ENCODE peak calls at places on chromosomes 12 and 14, in four cellular contexts. A is IMR-90, T is transverse colon, W is tibial nerve. Z is an unnamed sample.

GRCh38 chr14:76329951-76330350 is 46.0 kb upstream of the ESRRB start:
- DNase-seq in A (no peak), T (no peak), W (no peak), Z (no peak)

GRCh38 chr12:71636704-71637115 is 26.9 kb downstream of the ZFC3H1 start:
- DNase-seq in A (peak), T (no peak), W (no peak), Z (no peak)

GRCh38 chr14:73238262-73238852 is 1.1 kb downstream of the PAPLN start:
- DNase-seq in A (peak), T (no peak), W (no peak), Z (no peak)

GRCh38 chr12:112979281-112979680 is 962 bp downstream of the OAS2 start:
- DNase-seq in A (no peak), T (peak), W (no peak), Z (no peak)

GRCh38 chr12:65556676-65557424 is 267.4 kb upstream of the HMGA2 start:
- DNase-seq in A (peak), T (peak), W (peak), Z (peak)

GRCh38 chr14:28770574-28770973 is 4.0 kb downstream of the FOXG1 start:
- DNase-seq in A (no peak), T (no peak), W (no peak), Z (no peak)

GRCh38 chr12:6825398-6826124 is 2.6 kb upstream of the P3H3 start:
- DNase-seq in A (peak), T (peak), W (peak), Z (peak)

GRCh38 chr14:102525213-102526143 is 15.9 kb upstream of the ANKRD9 start:
- DNase-seq in A (peak), T (peak), W (peak), Z (peak)

GRCh38 chr14:22412936-22413411 is 176.1 kb downstream of the DAD1 start:
- DNase-seq in A (no peak), T (no peak), W (no peak), Z (no peak)

GRCh38 chr12:71223139-71223538 is 65.3 kb upstream of the TSPAN8 start:
- DNase-seq in A (no peak), T (no peak), W (no peak), Z (no peak)

GRCh38 chr12:22459872-22460490 is 84.4 kb downstream of the C2CD5 start:
- DNase-seq in A (peak), T (no peak), W (peak), Z (no peak)

GRCh38 chr12:60290532-60290931 is 694.7 kb downstream of the SLC16A7 start:
- DNase-seq in A (no peak), T (no peak), W (no peak), Z (no peak)

GRCh38 chr14:74645735-74646134 is 33.7 kb upstream of the LTBP2 start:
- DNase-seq in A (no peak), T (no peak), W (no peak), Z (no peak)

GRCh38 chr14:100290607-100291304 is 15.5 kb downstream of the SLC25A29 start:
- DNase-seq in A (no peak), T (no peak), W (no peak), Z (no peak)

GRCh38 chr12:53344487-53344823 is 8.3 kb upstream of the SP7 start:
- DNase-seq in A (no peak), T (no peak), W (no peak), Z (no peak)

GRCh38 chr12:11630046-11630706 is 19.3 kb upstream of the ETV6 start:
- DNase-seq in A (no peak), T (no peak), W (no peak), Z (no peak)

GRCh38 chr12:45232771-45233372 is 17.0 kb downstream of the ANO6 start:
- DNase-seq in A (peak), T (no peak), W (no peak), Z (no peak)

GRCh38 chr14:78737116-78737515 is 566.9 kb downstream of the NRXN3 start:
- DNase-seq in A (no peak), T (no peak), W (no peak), Z (no peak)

GRCh38 chr12:29234552-29234951 is 85.5 kb downstream of the FAR2 start:
- DNase-seq in A (no peak), T (no peak), W (no peak), Z (no peak)

GRCh38 chr14:28596336-28596735 is 170.3 kb upstream of the FOXG1 start:
- DNase-seq in A (no peak), T (no peak), W (no peak), Z (no peak)

GRCh38 chr12:80472912-80473500 is 29.0 kb downstream of the PTPRQ start:
- DNase-seq in A (peak), T (no peak), W (no peak), Z (no peak)

GRCh38 chr14:73610692-73611091 is 1.6 kb upstream of the ACOT6 start:
- DNase-seq in A (peak), T (no peak), W (no peak), Z (peak)

GRCh38 chr14:42736408-42736807 is 1129.7 kb downstream of the LRFN5 start:
- DNase-seq in A (no peak), T (no peak), W (no peak), Z (no peak)

GRCh38 chr12:130116791-130117190 is 45.5 kb upstream of the FZD10 start:
- DNase-seq in A (no peak), T (no peak), W (no peak), Z (no peak)

GRCh38 chr14:32657081-32657480 is 281.6 kb upstream of the NPAS3 start:
- DNase-seq in A (peak), T (peak), W (peak), Z (no peak)

GRCh38 chr14:68598621-68599447 is 194.0 kb downstream of the ZFP36L1 start:
- DNase-seq in A (peak), T (peak), W (peak), Z (peak)

GRCh38 chr14:102015045-102015685 is 50.8 kb downstream of the DYNC1H1 start:
- DNase-seq in A (peak), T (no peak), W (no peak), Z (no peak)

GRCh38 chr14:57833304-57833703 is 32.6 kb downstream of the SLC35F4 start:
- DNase-seq in A (peak), T (no peak), W (peak), Z (no peak)

GRCh38 chr12:52975820-52976573 is 27.1 kb downstream of the KRT18 start:
- DNase-seq in A (peak), T (peak), W (no peak), Z (no peak)

GRCh38 chr14:97179573-97179972 is 382.4 kb downstream of the VRK1 start:
- DNase-seq in A (no peak), T (no peak), W (no peak), Z (no peak)

GRCh38 chr12:112466011-112466422 is 47.3 kb downstream of the PTPN11 start:
- DNase-seq in A (no peak), T (no peak), W (no peak), Z (no peak)

GRCh38 chr14:23528555-23528954 is 23.0 kb downstream of the ZFHX2 start:
- DNase-seq in A (no peak), T (no peak), W (no peak), Z (no peak)

GRCh38 chr12:90366286-90366685 is 588.7 kb downstream of the CCER1 start:
- DNase-seq in A (peak), T (no peak), W (no peak), Z (no peak)

GRCh38 chr14:24171422-24172260 is at the start of gene REC8:
- DNase-seq in A (no peak), T (peak), W (peak), Z (peak)

GRCh38 chr14:104697892-104698583 is 8.6 kb downstream of the INF2 start:
- DNase-seq in A (no peak), T (no peak), W (no peak), Z (peak)

GRCh38 chr12:66965613-66966012 is 286.7 kb upstream of the GRIP1 start:
- DNase-seq in A (no peak), T (no peak), W (no peak), Z (no peak)

DNA sequence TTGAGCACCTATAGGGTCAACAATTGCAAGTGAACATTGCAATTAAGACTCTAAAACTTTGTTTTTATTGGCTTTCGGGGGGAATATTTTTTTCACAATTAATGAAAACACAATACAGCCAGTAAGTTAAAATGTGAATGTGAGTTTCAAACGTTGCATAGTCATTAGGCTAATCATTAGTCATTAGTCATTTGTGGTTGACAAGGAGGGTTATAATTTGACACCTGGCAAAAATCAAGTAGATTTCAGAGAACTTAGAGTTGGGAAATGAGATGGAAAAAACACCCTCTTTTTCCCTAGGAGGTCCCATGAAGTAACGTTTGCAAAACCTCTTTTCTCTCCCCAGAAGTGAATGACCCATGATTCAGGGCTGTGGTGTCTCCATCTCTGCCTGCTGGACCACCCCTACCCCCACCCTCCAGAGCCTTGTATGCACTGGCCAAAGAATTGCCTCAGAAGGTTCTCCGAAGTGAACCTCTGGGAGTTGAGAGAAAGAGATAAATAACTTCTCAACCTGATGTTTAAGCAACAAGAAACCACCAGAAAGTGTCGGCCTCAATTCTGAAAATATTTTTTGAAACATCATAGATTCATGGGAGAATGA is 196.3 kb downstream of the PAX9 start:
- DNase-seq in A (no peak), T (no peak), W (peak), Z (no peak)
- H3K27ac ChIP-seq in A (no peak), T (no peak), W (no peak), Z (no peak)

GRCh38 chr14:85584481-85584880 is 54.5 kb downstream of the FLRT2 start:
- DNase-seq in A (no peak), T (no peak), W (no peak), Z (no peak)

GRCh38 chr14:85583311-85583710 is 53.4 kb downstream of the FLRT2 start:
- DNase-seq in A (no peak), T (no peak), W (no peak), Z (no peak)

GRCh38 chr14:85590784-85591183 is 60.8 kb downstream of the FLRT2 start:
- DNase-seq in A (peak), T (no peak), W (no peak), Z (no peak)

DNA sequence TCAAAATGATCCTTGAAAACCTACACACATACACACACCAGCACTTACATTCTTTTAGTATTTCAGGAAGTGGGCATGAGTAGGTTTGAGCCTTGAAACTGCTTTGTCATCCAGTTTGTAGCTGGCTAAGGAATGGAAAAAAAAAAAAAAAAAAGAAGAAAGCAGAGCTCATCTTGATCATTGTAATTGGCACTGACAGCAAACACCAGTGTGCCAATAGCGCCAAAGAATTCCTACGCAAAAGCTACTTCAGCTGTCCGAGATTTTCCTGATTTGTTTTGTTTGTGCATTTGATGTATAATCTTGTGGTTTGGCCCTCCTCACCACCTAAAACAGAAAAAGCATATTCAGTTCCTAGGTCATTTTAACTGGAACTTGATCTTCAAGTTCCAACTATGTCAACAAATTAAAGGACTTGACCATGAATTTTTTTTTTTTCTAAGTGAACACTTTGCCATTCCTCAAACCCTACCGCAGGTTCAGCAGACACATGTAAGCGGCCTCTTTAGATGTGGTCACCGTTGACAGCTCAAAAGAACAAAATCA is 57.3 kb downstream of the FLRT2 start:
- DNase-seq in A (peak), T (no peak), W (no peak), Z (no peak)
- H3K27ac ChIP-seq in A (no peak), T (no peak), W (no peak), Z (peak)

DNA sequence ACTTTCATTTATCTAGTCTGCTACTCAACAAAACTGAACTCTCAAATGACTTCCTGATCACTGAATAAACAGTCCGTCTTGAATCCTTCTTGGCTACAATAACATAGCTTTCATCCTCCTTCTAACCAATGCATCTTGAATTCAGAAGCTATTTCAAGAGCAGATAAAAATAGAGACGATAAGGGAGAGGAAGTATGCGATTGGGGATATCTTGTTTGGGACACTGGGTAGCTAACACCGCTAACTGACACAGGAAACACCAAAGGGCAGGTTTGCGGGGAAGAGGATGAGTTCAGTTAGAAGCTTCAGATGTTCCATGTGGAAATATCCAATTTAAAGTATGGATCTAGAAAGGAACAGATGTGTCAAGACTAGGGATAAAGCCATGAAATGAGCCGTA is 102.5 kb downstream of the SLC41A2 start:
- DNase-seq in A (no peak), T (no peak), W (no peak), Z (no peak)
- H3K27ac ChIP-seq in A (no peak), T (no peak), W (no peak), Z (no peak)

GRCh38 chr14:35247777-35248475 is 44.3 kb upstream of the PSMA6 start:
- DNase-seq in A (peak), T (no peak), W (no peak), Z (no peak)

GRCh38 chr14:35248476-35248788 is 43.8 kb upstream of the PSMA6 start:
- DNase-seq in A (no peak), T (no peak), W (no peak), Z (no peak)

GRCh38 chr14:35240233-35240632 is 51.9 kb upstream of the PSMA6 start:
- DNase-seq in A (no peak), T (no peak), W (no peak), Z (no peak)

GRCh38 chr14:35244542-35244941 is 47.6 kb upstream of the PSMA6 start:
- DNase-seq in A (no peak), T (no peak), W (no peak), Z (no peak)

GRCh38 chr14:35242599-35243311 is 49.4 kb upstream of the PSMA6 start:
- DNase-seq in A (no peak), T (no peak), W (no peak), Z (no peak)
- H3K27ac ChIP-seq in A (no peak), T (no peak), W (no peak), Z (no peak)

DNA sequence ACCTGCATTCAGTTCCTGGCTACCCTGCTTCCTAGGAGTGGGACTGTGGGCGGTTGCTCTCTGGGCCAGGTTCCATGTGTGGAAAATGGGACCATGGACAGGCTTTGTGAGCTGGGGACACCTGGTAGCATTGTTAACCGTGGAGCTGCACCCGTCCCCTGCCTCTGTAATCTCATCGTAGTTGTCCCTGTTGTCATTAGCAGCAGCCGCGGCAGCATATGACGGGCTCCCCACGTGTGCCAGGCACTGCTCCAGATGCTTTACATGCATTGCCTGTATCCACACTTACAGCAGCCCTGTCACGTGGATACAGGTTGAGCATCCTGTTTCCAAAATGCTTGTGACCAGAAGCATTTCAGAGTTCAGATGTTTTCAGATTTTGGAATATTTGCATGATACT is 54.4 kb downstream of the ELK3 start:
- DNase-seq in A (no peak), T (no peak), W (no peak), Z (no peak)
- H3K27ac ChIP-seq in A (no peak), T (no peak), W (no peak), Z (no peak)

GRCh38 chr14:92988786-92989755 is 66.1 kb downstream of the CHGA start:
- DNase-seq in A (no peak), T (no peak), W (no peak), Z (no peak)

GRCh38 chr14:92993302-92993701 is 70.4 kb downstream of the CHGA start:
- DNase-seq in A (no peak), T (no peak), W (no peak), Z (peak)

GRCh38 chr14:92991536-92991935 is 68.6 kb downstream of the CHGA start:
- DNase-seq in A (no peak), T (no peak), W (no peak), Z (no peak)

GRCh38 chr14:92987713-92988510 is 65.0 kb downstream of the CHGA start:
- DNase-seq in A (no peak), T (no peak), W (no peak), Z (peak)

GRCh38 chr14:92990456-92991430 is 67.8 kb downstream of the CHGA start:
- DNase-seq in A (no peak), T (no peak), W (no peak), Z (no peak)
- H3K27ac ChIP-seq in A (no peak), T (no peak), W (no peak), Z (peak)